ENCODE peak calls at places on chromosome 1, in four cellular contexts. N is MCF 10A, A is nephron progenitor cell, U is cardiac muscle cell. K is an unnamed sample.

GRCh38 chr1:81894867-81895266 is 94.1 kb downstream of the ADGRL2 start:
- DNase-seq in A (no peak), N (peak), U (no peak), K (peak)

GRCh38 chr1:60866884-60867648 is 215.3 kb upstream of the NFIA start:
- DNase-seq in U (no peak), N (no peak), A (no peak), K (peak)

GRCh38 chr1:174875306-174875705 is 124.4 kb upstream of the CACYBP start:
- DNase-seq in A (no peak), U (peak), N (peak), K (peak)

GRCh38 chr1:7398982-7399381 is 372.1 kb upstream of the VAMP3 start:
- DNase-seq in U (no peak), A (no peak), N (no peak), K (no peak)

GRCh38 chr1:234933031-234933430 is 195.6 kb downstream of the TOMM20 start:
- DNase-seq in U (no peak), A (no peak), N (peak), K (peak)

GRCh38 chr1:2559509-2560298 is 3.5 kb downstream of the TNFRSF14 start:
- DNase-seq in U (no peak), A (no peak), N (no peak), K (no peak)

GRCh38 chr1:91596474-91596873 is 95.8 kb downstream of the CDC7 start:
- DNase-seq in A (no peak), N (peak), U (no peak), K (peak)

GRCh38 chr1:14896381-14897079 is 257.0 kb upstream of the TMEM51 start:
- DNase-seq in A (no peak), N (no peak), U (no peak), K (no peak)

GRCh38 chr1:234969630-234970370 is 158.8 kb downstream of the TOMM20 start:
- DNase-seq in N (no peak), U (peak), A (peak), K (peak)

GRCh38 chr1:37484325-37485051 is 10.1 kb downstream of the ZC3H12A start:
- DNase-seq in N (peak), A (no peak), U (no peak), K (peak)

GRCh38 chr1:221431068-221431651 is 310.7 kb downstream of the DUSP10 start:
- DNase-seq in U (peak), A (no peak), N (peak), K (no peak)

GRCh38 chr1:152167835-152168534 is 9.0 kb upstream of the RPTN start:
- DNase-seq in N (peak), A (no peak), U (no peak), K (peak)

GRCh38 chr1:107782192-107782845 is 182.7 kb downstream of the VAV3 start:
- DNase-seq in U (peak), A (peak), N (peak), K (peak)

GRCh38 chr1:192707978-192708547 is 72.1 kb downstream of the RGS13 start:
- DNase-seq in N (no peak), U (no peak), A (no peak), K (peak)

GRCh38 chr1:214494706-214495105 is 56.7 kb downstream of the PTPN14 start:
- DNase-seq in U (no peak), N (peak), A (no peak), K (peak)

GRCh38 chr1:243973169-243973568 is 77.9 kb upstream of the ZBTB18 start:
- DNase-seq in U (no peak), A (no peak), N (no peak), K (no peak)
- TF ChIP-seq CTCF in U (no peak), A (no peak), N (no peak), K (no peak)

GRCh38 chr1:216600730-216601426 is 122.4 kb downstream of the ESRRG start:
- DNase-seq in N (peak), A (peak), U (peak), K (peak)
- TF ChIP-seq CTCF in N (peak), A (peak), U (peak), K (peak)

DNA sequence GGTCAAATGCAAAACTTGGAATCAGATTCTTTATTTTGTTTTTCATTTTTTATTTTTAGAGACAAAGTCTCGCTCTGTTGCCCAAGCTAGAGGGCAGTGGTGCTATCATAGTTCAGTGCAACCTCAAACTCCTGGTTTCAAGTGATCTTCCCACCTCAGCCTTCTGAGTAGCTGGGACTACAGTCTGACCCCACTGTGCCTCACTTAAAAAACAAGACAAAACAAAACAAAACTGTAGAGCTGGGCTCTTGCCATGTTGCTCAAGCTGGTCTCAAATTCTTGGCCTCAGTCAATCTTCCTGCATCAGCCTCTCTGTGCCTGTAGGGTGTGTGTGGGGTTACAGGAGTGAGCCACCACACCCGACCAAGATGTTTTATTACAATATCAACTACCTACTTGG is 396.0 kb upstream of the USP24 start:
- DNase-seq in A (no peak), N (peak), U (no peak), K (no peak)
- TF ChIP-seq CTCF in A (no peak), N (no peak), U (no peak), K (no peak)

GRCh38 chr1:27763358-27763757 is 9.7 kb upstream of the STX12 start:
- DNase-seq in U (no peak), A (no peak), N (no peak), K (no peak)

GRCh38 chr1:27759236-27759635 is 13.8 kb upstream of the STX12 start:
- DNase-seq in N (no peak), U (no peak), A (no peak), K (no peak)

GRCh38 chr1:27755865-27756264 is 17.2 kb upstream of the STX12 start:
- DNase-seq in N (no peak), A (no peak), U (no peak), K (no peak)

GRCh38 chr1:27755286-27755685 is 17.7 kb upstream of the STX12 start:
- DNase-seq in N (no peak), A (no peak), U (no peak), K (no peak)

GRCh38 chr1:27760411-27760810 is 12.6 kb upstream of the STX12 start:
- DNase-seq in U (peak), N (peak), A (no peak), K (no peak)
- TF ChIP-seq CTCF in U (no peak), N (no peak), A (no peak), K (peak)

GRCh38 chr1:153232553-153232952 is 15.2 kb downstream of the PRR9 start:
- DNase-seq in N (no peak), U (no peak), A (no peak), K (peak)

GRCh38 chr1:153242160-153242559 is 17.3 kb upstream of the LORICRIN start:
- DNase-seq in U (no peak), N (no peak), A (no peak), K (no peak)

GRCh38 chr1:153233448-153233847 is 16.1 kb downstream of the PRR9 start:
- DNase-seq in A (no peak), U (no peak), N (no peak), K (no peak)

GRCh38 chr1:153238536-153238935 is 21.0 kb upstream of the LORICRIN start:
- DNase-seq in A (no peak), N (peak), U (peak), K (peak)
- TF ChIP-seq CTCF in A (no peak), N (peak), U (no peak), K (peak)

DNA sequence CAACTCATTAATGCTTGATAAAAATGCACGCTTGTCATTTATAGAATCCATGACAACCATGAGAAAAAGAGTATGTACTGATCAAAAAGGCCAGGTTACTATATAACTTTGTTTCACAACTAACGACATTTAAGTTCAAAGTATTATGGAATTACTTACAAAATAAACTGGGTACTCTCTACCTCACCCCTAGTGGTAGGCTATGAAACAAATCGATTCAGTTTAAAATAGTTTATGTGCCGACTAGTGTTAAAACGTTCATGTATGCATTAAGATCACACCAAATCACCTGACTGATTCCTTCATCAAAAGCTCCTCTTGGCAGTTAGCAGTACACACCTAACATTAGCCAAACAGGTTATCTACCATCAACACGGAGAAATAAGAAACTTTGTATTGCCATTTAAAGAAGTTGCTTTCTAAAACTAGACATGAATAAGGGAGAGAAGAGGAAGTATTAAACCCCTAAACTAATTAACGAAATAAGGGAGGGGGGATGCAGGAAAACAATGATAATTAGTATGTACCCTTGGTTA is 137.1 kb downstream of the AKT3 start:
- DNase-seq in N (no peak), A (no peak), U (no peak), K (no peak)
- TF ChIP-seq CTCF in N (peak), A (no peak), U (peak), K (peak)

GRCh38 chr1:30673395-30673794 is 50.0 kb downstream of the MATN1 start:
- DNase-seq in U (no peak), A (no peak), N (no peak), K (no peak)
- TF ChIP-seq CTCF in U (no peak), A (no peak), N (no peak), K (no peak)

DNA sequence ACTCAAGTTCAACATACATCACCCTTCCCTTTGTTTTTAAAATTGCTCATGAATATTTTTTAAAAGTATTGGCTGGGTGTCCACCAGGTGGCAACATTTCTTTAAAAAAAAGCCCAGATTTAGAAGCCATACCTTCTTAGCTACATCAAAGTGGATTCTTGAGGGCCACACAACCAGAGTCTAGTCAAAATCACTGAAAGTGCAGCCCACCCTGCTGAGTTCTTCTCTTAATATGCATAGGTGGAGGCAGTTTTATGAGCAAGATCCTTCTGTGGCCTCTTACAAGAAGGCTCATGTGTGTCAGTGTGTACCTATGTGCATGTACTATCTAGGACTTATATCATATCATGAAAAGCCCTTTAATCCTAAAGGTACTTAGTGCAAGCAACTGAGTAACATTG is 16.9 kb upstream of the GNG12 start:
- DNase-seq in A (no peak), U (peak), N (peak), K (peak)
- TF ChIP-seq CTCF in A (peak), U (peak), N (peak), K (peak)

K was measured in epithelial cell of esophagus.